ENCODE peak calls at places on chromosomes 12 and 14, in five cellular contexts. U is CD4-positive, CD25-positive, alpha-beta regulatory T cell; K is WERI-Rb-1; D is AG04450; R is mesendoderm. O is an unnamed sample.

GRCh38 chr14:23121401-23121800 is 2.3 kb upstream of the CEBPE start:
- DNase-seq in R (peak; percentile 84), K (no peak), U (no peak), D (no peak), O (no peak)

GRCh38 chr14:38790916-38791315 is 312.1 kb downstream of the SEC23A start:
- DNase-seq in R (peak; percentile 15), K (no peak), U (no peak), D (no peak), O (no peak)

GRCh38 chr14:77123381-77124344 is 17.9 kb downstream of the ZDHHC22 start:
- DNase-seq in D (no peak), U (no peak), K (peak; percentile 53), R (peak; percentile 64), O (no peak)

GRCh38 chr12:4432878-4433820 is 12.5 kb downstream of the FGF6 start:
- DNase-seq in U (no peak), D (no peak), R (peak; percentile 38), K (peak; percentile 2), O (no peak)

GRCh38 chr14:72856530-72857264 is 37.2 kb downstream of the DPF3 start:
- DNase-seq in K (peak; percentile 17), U (no peak), R (peak; percentile 28), D (no peak), O (no peak)

GRCh38 chr12:20063116-20063515 is 305.2 kb upstream of the PDE3A start:
- DNase-seq in K (no peak), R (no peak), U (no peak), D (no peak), O (no peak)

GRCh38 chr12:119082496-119082895 is 96.2 kb upstream of the HSPB8 start:
- DNase-seq in U (no peak), D (no peak), R (no peak), K (peak; percentile 67), O (no peak)

GRCh38 chr14:105281354-105282097 is 19.3 kb downstream of the BRF1 start:
- DNase-seq in U (no peak), D (peak; percentile 48), R (peak; percentile 72), K (no peak), O (no peak)

GRCh38 chr12:56487448-56488040 is 417 bp downstream of the GLS2 start:
- DNase-seq in R (peak; percentile 58), U (no peak), D (no peak), K (peak; percentile 66), O (no peak)

GRCh38 chr14:22781606-22782000 is 15.1 kb downstream of the OXA1L start:
- DNase-seq in K (no peak), D (no peak), R (no peak), U (no peak), O (no peak)

GRCh38 chr14:55780156-55780946 is 200.3 kb downstream of the KTN1 start:
- DNase-seq in D (no peak), K (no peak), U (no peak), R (no peak), O (no peak)

GRCh38 chr12:10364839-10365681 is 24.8 kb downstream of the KLRK1 start:
- DNase-seq in U (peak; percentile 45), D (peak; percentile 42), K (no peak), R (peak; percentile 93), O (peak; percentile 27)

GRCh38 chr12:52870361-52871290 is 21.8 kb upstream of the KRT78 start:
- DNase-seq in D (no peak), R (peak; percentile 68), U (peak; percentile 31), K (peak; percentile 59), O (peak; percentile 83)

GRCh38 chr14:59481407-59482119 is 2.6 kb downstream of the L3HYPDH start:
- DNase-seq in K (no peak), R (no peak), U (no peak), D (no peak), O (no peak)

GRCh38 chr14:42224053-42224888 is 617.6 kb downstream of the LRFN5 start:
- DNase-seq in K (peak; percentile 69), D (peak; percentile 38), U (no peak), R (peak; percentile 74), O (no peak)

GRCh38 chr12:49296836-49297694 is 2.1 kb downstream of the PRPH start:
- DNase-seq in U (peak; percentile 7), K (peak; percentile 88), R (peak; percentile 82), D (no peak), O (peak; percentile 13)

GRCh38 chr14:92653162-92653651 is 95.2 kb downstream of the LGMN start:
- DNase-seq in D (no peak), R (no peak), U (no peak), K (no peak), O (peak; percentile 22)

GRCh38 chr14:62308927-62309326 is 546.7 kb downstream of the SNAPC1 start:
- DNase-seq in D (no peak), U (no peak), K (no peak), R (no peak), O (no peak)

GRCh38 chr12:28711411-28711810 is 437.7 kb upstream of the FAR2 start:
- DNase-seq in K (no peak), D (no peak), R (no peak), U (no peak), O (no peak)

GRCh38 chr12:94289551-94290312 is 141.4 kb downstream of the PLXNC1 start:
- DNase-seq in U (no peak), D (no peak), R (peak; percentile 47), K (no peak), O (no peak)

GRCh38 chr14:77111021-77111420 is 13.0 kb downstream of the CIPC start:
- DNase-seq in R (peak; percentile 95), D (no peak), U (no peak), K (no peak), O (no peak)

GRCh38 chr12:56084958-56085543 is 5.1 kb downstream of the ERBB3 start:
- DNase-seq in D (no peak), K (peak; percentile 60), R (peak; percentile 71), U (no peak), O (peak; percentile 10)

GRCh38 chr14:100664841-100665425 is 61.8 kb upstream of the DLK1 start:
- DNase-seq in U (no peak), R (no peak), K (no peak), D (peak; percentile 59), O (no peak)

GRCh38 chr12:125132698-125133400 is 67.6 kb downstream of the AACS start:
- DNase-seq in U (no peak), D (no peak), K (no peak), R (no peak), O (no peak)

GRCh38 chr12:45768194-45768593 is 38.7 kb downstream of the ARID2 start:
- DNase-seq in U (no peak), D (no peak), R (peak; percentile 12), K (no peak), O (no peak)

GRCh38 chr12:110937104-110937641 is 16.8 kb upstream of the MYL2 start:
- DNase-seq in K (peak; percentile 74), U (peak; percentile 15), D (no peak), R (peak; percentile 92), O (peak; percentile 48)

GRCh38 chr12:103771466-103771865 is 69.6 kb downstream of the NT5DC3 start:
- DNase-seq in U (no peak), R (peak; percentile 84), D (no peak), K (peak; percentile 41), O (no peak)

GRCh38 chr12:107091381-107091780 is 2.0 kb downstream of the CRY1 start:
- DNase-seq in R (no peak), K (no peak), D (no peak), U (no peak), O (no peak)

GRCh38 chr12:132281021-132281420 is 48.4 kb downstream of the GALNT9 start:
- DNase-seq in R (no peak), U (no peak), K (no peak), D (no peak), O (no peak)

GRCh38 chr12:132280436-132280835 is 49.0 kb downstream of the GALNT9 start:
- DNase-seq in D (no peak), U (no peak), K (no peak), R (no peak), O (no peak)

GRCh38 chr12:132282950-132283771 is 46.2 kb downstream of the GALNT9 start:
- DNase-seq in K (peak; percentile 87), D (no peak), R (peak; percentile 68), U (no peak), O (no peak)

GRCh38 chr12:132284071-132284492 is 45.3 kb downstream of the GALNT9 start:
- DNase-seq in R (no peak), U (no peak), D (no peak), K (peak; percentile 44), O (no peak)

DNA sequence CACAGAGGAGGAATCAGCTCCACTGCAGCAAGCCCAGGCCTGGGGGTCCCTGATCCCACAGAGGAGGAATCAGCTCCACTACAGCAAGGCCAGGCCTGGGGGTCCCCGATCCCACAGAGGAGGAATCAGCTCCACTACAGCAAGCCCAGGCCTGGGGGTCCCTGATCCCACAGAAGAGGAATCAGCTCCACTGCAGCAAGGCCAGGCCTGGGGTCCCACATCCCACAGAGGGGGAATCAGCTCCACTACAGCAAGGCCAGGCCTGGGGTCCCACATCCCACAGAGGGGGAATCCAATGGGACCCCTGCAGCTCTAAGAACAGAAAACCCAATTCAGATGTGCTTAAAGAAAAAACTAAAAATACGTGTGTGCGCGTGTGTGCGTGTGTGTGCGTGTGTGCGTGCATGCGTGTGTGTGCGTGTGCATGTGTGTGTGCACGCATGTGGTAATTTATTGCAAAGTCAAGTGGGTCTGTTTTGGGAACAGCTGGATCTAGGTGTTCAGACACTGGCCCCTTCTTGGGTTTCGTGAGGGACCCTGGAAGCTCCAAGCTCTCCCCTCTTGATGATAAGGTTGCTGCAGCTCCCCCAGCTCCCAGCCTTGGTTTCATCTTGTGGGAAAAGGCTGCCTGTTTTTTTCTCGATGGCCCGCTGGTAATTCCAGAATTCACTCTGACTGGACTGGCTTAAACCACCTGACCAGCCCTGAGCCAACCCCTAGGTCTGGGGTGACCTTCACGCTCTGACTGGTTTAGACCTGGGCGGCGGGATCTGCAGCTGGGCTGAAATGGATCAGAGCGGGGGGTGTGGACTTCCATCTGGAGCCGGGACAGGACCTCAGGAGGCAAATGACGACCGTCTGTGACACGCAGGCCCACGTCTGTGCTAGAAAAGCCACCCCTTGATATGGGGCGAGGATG is 47.1 kb downstream of the GALNT9 start:
- DNase-seq in U (no peak), D (no peak), K (peak; percentile 93), R (no peak), O (no peak)
- H3K27me3 ChIP-seq in U (no peaks in the 10 kb centered on the region), D (peaks cover 34% of the 10 kb centered on the region), K (no peaks in the 10 kb centered on the region), R (peaks cover 6% of the 10 kb centered on the region), O (peaks cover 23% of the 10 kb centered on the region)

GRCh38 chr12:41479431-41479830 is 291.3 kb downstream of the PDZRN4 start:
- DNase-seq in U (no peak), D (no peak), K (no peak), R (no peak), O (no peak)
- H3K27me3 ChIP-seq in U (peaks cover 4% of the 10 kb centered on the region), D (no peaks in the 10 kb centered on the region), K (no peaks in the 10 kb centered on the region), R (no peaks in the 10 kb centered on the region), O (no peaks in the 10 kb centered on the region)

GRCh38 chr12:132617135-132617701 is 1.4 kb upstream of the P2RX2 start:
- DNase-seq in D (no peak), K (no peak), U (no peak), R (no peak), O (no peak)
- H3K27me3 ChIP-seq in D (peaks cover 47% of the 10 kb centered on the region), K (peaks cover 24% of the 10 kb centered on the region), U (peaks cover 18% of the 10 kb centered on the region), R (peaks cover 10% of the 10 kb centered on the region), O (peaks cover 34% of the 10 kb centered on the region)

GRCh38 chr12:32467959-32468863 is 68.9 kb downstream of the FGD4 start:
- DNase-seq in D (no peak), U (no peak), R (no peak), K (no peak), O (no peak)

GRCh38 chr12:32476446-32476845 is 77.1 kb downstream of the FGD4 start:
- DNase-seq in K (no peak), U (no peak), D (no peak), R (no peak), O (no peak)

GRCh38 chr12:32466986-32467711 is 67.8 kb downstream of the FGD4 start:
- DNase-seq in R (no peak), K (no peak), D (no peak), U (no peak), O (no peak)

GRCh38 chr12:32470936-32471335 is 71.6 kb downstream of the FGD4 start:
- DNase-seq in D (no peak), U (no peak), R (no peak), K (no peak), O (no peak)

GRCh38 chr12:32471601-32472001 is 72.2 kb downstream of the FGD4 start:
- DNase-seq in R (no peak), U (no peak), D (no peak), K (no peak), O (no peak)
- H3K27me3 ChIP-seq in R (no peaks in the 10 kb centered on the region), U (peaks cover 2% of the 10 kb centered on the region), D (peaks cover 7% of the 10 kb centered on the region), K (no peaks in the 10 kb centered on the region), O (no peaks in the 10 kb centered on the region)